ENCODE peak calls at places on chromosomes 16 and 17, in nine cellular contexts. U is T-helper 2 cell; M is astrocyte of the spinal cord; Y is NCI-H460; S is SK-N-SH; V is adrenal gland; L is posterior cingulate gyrus; X is stimulated activated CD4-positive, alpha-beta T cell treated with anti-CD3 and anti-CD28 coated beads, Interleukin-12 subunit alpha, Interleukin-12 subunit beta, amount 100 ng/mL, for 24 hours; P is fibroblast of villous mesenchyme. A is an unnamed sample.

GRCh38 chr17:19568016-19568350 is 34.3 kb downstream of the SLC47A1 start:
- DNase-seq in U (no peak), M (no peak), Y (no peak), S (no peak), V (no peak), L (no peak), X (no peak), P (no peak), A (no peak)

GRCh38 chr16:82584553-82585152 is 42.1 kb upstream of the CDH13 start:
- DNase-seq in U (no peak), M (no peak), Y (no peak), S (no peak), V (no peak), L (no peak), X (no peak), P (no peak), A (no peak)

GRCh38 chr16:10616744-10617640 is 36.6 kb upstream of the EMP2 start:
- DNase-seq in U (no peak), M (peak), Y (peak), S (peak), V (no peak), L (no peak), X (no peak), P (peak), A (no peak)

GRCh38 chr17:65085397-65085796 is 28.9 kb upstream of the GNA13 start:
- DNase-seq in U (no peak), M (no peak), Y (no peak), S (no peak), V (no peak), L (no peak), X (no peak), P (no peak), A (no peak)

GRCh38 chr16:56910654-56911539 is 21.0 kb upstream of the HERPUD1 start:
- DNase-seq in U (no peak), M (peak), Y (no peak), S (no peak), V (no peak), L (no peak), X (peak), P (peak), A (no peak)

GRCh38 chr17:63843387-63844292 is 1.2 kb upstream of the SMARCD2 start:
- DNase-seq in U (no peak), M (peak), Y (no peak), S (no peak), V (peak), L (no peak), X (no peak), P (peak), A (no peak)

GRCh38 chr17:15006421-15006820 is 258.7 kb downstream of the PMP22 start:
- DNase-seq in U (no peak), M (no peak), Y (no peak), S (no peak), V (no peak), L (no peak), X (no peak), P (no peak), A (no peak)

GRCh38 chr16:6279261-6279660 is 1053.4 kb upstream of the RBFOX1 start:
- DNase-seq in U (no peak), M (no peak), Y (no peak), S (no peak), V (no peak), L (no peak), X (no peak), P (no peak), A (no peak)

GRCh38 chr17:10177921-10178788 is 20.3 kb downstream of the GAS7 start:
- DNase-seq in U (no peak), M (peak), Y (no peak), S (no peak), V (no peak), L (no peak), X (no peak), P (peak), A (no peak)

GRCh38 chr16:12535535-12536411 is 267.9 kb downstream of the CPPED1 start:
- DNase-seq in U (no peak), M (peak), Y (no peak), S (no peak), V (no peak), L (no peak), X (peak), P (no peak), A (no peak)

GRCh38 chr17:74972107-74972972 is at the start of gene HID1:
- DNase-seq in U (peak), M (no peak), Y (no peak), S (peak), V (peak), L (peak), X (peak), P (no peak), A (peak)

GRCh38 chr16:85844786-85845185 is 45.3 kb downstream of the COX4I1 start:
- DNase-seq in U (no peak), M (no peak), Y (no peak), S (no peak), V (no peak), L (no peak), X (no peak), P (peak), A (no peak)

GRCh38 chr17:32998893-32999240 is 7.2 kb downstream of the SPACA3 start:
- DNase-seq in U (no peak), M (no peak), Y (no peak), S (no peak), V (no peak), L (no peak), X (no peak), P (peak), A (no peak)

GRCh38 chr16:54285414-54286066 is 1.0 kb downstream of the IRX3 start:
- DNase-seq in U (no peak), M (peak), Y (no peak), S (peak), V (peak), L (no peak), X (no peak), P (peak), A (no peak)

GRCh38 chr17:15432807-15433547 is 34.4 kb downstream of the CDRT4 start:
- DNase-seq in U (no peak), M (no peak), Y (no peak), S (no peak), V (no peak), L (no peak), X (no peak), P (peak), A (no peak)

GRCh38 chr17:10349403-10349802 is 23.4 kb downstream of the MYH13 start:
- DNase-seq in U (no peak), M (no peak), Y (no peak), S (peak), V (no peak), L (no peak), X (no peak), P (no peak), A (no peak)

GRCh38 chr16:20899503-20900298 is 457 bp downstream of the DCUN1D3 start:
- DNase-seq in U (no peak), M (peak), Y (no peak), S (peak), V (peak), L (no peak), X (no peak), P (no peak), A (no peak)

A was measured in nucleus accumbens.